ENCODE peak calls at places on chromosome 9, in eight cellular contexts. I is kidney, E is upper lobe of right lung, R is esophagus squamous epithelium, Y is epithelial cell of esophagus, W is IMR-90, X is brain microvascular endothelial cell, B is coronary artery. T is an unnamed sample.

GRCh38 chr9:99389087-99390033 is 167.3 kb downstream of the SEC61B start:
- DNase-seq in I (no peak), E (no peak), R (no peak), B (no peak), X (peak), W (peak), Y (peak), T (no peak)

GRCh38 chr9:32431940-32432555 is 47.6 kb downstream of the ACO1 start:
- DNase-seq in I (no peak), R (no peak), Y (peak), B (no peak), X (peak), W (peak), E (no peak), T (no peak)

GRCh38 chr9:124420991-124421543 is 5.8 kb upstream of the PSMB7 start:
- DNase-seq in W (peak), I (no peak), B (no peak), E (no peak), X (peak), R (no peak), Y (no peak), T (no peak)

GRCh38 chr9:27407966-27408365 is 111.0 kb upstream of the EQTN start:
- DNase-seq in X (peak), B (no peak), E (no peak), Y (peak), W (peak), R (no peak), I (no peak), T (peak)

GRCh38 chr9:98899399-98900056 is 44.2 kb upstream of the COL15A1 start:
- DNase-seq in W (peak), Y (peak), R (no peak), X (peak), E (no peak), B (no peak), I (no peak), T (no peak)

GRCh38 chr9:92664394-92665152 is 5.4 kb downstream of the IPPK start:
- DNase-seq in E (peak), W (peak), Y (no peak), X (peak), B (no peak), R (no peak), I (no peak), T (no peak)

GRCh38 chr9:117772960-117773359 is 68.8 kb downstream of the TLR4 start:
- DNase-seq in W (no peak), X (peak), R (no peak), B (no peak), E (no peak), Y (peak), I (no peak), T (no peak)

GRCh38 chr9:131727184-131727785 is 12.6 kb downstream of the RAPGEF1 start:
- DNase-seq in W (peak), E (no peak), R (no peak), Y (peak), X (peak), B (no peak), I (peak), T (no peak)

GRCh38 chr9:129434187-129434586 is 186.7 kb downstream of the C9orf50 start:
- DNase-seq in E (no peak), W (no peak), Y (no peak), R (no peak), I (no peak), B (no peak), X (no peak), T (no peak)

GRCh38 chr9:93682155-93682968 is 106.0 kb downstream of the PHF2 start:
- DNase-seq in X (peak), R (no peak), I (peak), W (peak), E (peak), B (peak), Y (peak), T (no peak)

GRCh38 chr9:87445646-87446045 is 52.0 kb upstream of the DAPK1 start:
- DNase-seq in W (peak), X (peak), B (no peak), R (no peak), E (no peak), Y (peak), I (no peak), T (no peak)

GRCh38 chr9:98149422-98149821 is 30.4 kb upstream of the TRIM14 start:
- DNase-seq in W (no peak), B (no peak), E (peak), R (no peak), I (no peak), Y (no peak), X (no peak), T (no peak)

GRCh38 chr9:125401317-125401716 is 139.7 kb downstream of the GAPVD1 start:
- DNase-seq in X (no peak), Y (peak), R (no peak), B (no peak), E (no peak), I (no peak), W (peak), T (no peak)

GRCh38 chr9:91837982-91838731 is 111.9 kb downstream of the ROR2 start:
- DNase-seq in Y (peak), B (no peak), I (peak), X (no peak), R (no peak), E (peak), W (peak), T (no peak)

GRCh38 chr9:26234865-26235264 is 556.6 kb upstream of the TUSC1 start:
- DNase-seq in E (no peak), I (no peak), X (no peak), Y (peak), R (no peak), B (no peak), W (peak), T (no peak)

GRCh38 chr9:7827792-7828191 is 28.2 kb upstream of the DMAC1 start:
- DNase-seq in R (no peak), X (no peak), Y (no peak), B (no peak), E (no peak), W (no peak), I (no peak), T (no peak)

GRCh38 chr9:84394036-84394435 is 53.5 kb upstream of the SLC28A3 start:
- DNase-seq in X (no peak), I (no peak), W (no peak), Y (no peak), R (no peak), B (no peak), E (no peak), T (no peak)

GRCh38 chr9:86458456-86458855 is 104.2 kb upstream of the TUT7 start:
- DNase-seq in W (no peak), I (no peak), Y (no peak), E (no peak), R (no peak), B (no peak), X (no peak), T (no peak)

GRCh38 chr9:2199999-2200796 is 185.1 kb downstream of the SMARCA2 start:
- DNase-seq in X (no peak), B (no peak), R (no peak), Y (no peak), I (no peak), W (no peak), E (no peak), T (no peak)

GRCh38 chr9:18260527-18260926 is 213.4 kb upstream of the ADAMTSL1 start:
- DNase-seq in W (no peak), E (no peak), Y (no peak), X (no peak), I (no peak), R (no peak), B (no peak), T (no peak)

GRCh38 chr9:87570000-87570834 is 72.5 kb downstream of the DAPK1 start:
- DNase-seq in R (no peak), B (no peak), I (no peak), E (no peak), X (no peak), Y (no peak), W (no peak), T (no peak)

GRCh38 chr9:136021891-136022681 is 60.9 kb upstream of the UBAC1 start:
- DNase-seq in B (no peak), E (no peak), I (no peak), Y (no peak), R (no peak), W (no peak), X (no peak), T (no peak)

GRCh38 chr9:4105183-4105582 is 194.7 kb downstream of the GLIS3 start:
- DNase-seq in E (no peak), I (no peak), W (no peak), Y (peak), X (no peak), B (no peak), R (no peak), T (no peak)

GRCh38 chr9:17761984-17762676 is 183.3 kb downstream of the SH3GL2 start:
- DNase-seq in E (no peak), Y (no peak), I (no peak), X (no peak), B (no peak), R (no peak), W (no peak), T (no peak)

GRCh38 chr9:105859428-105860091 is 165.2 kb downstream of the TMEM38B start:
- DNase-seq in W (no peak), B (no peak), Y (no peak), R (no peak), I (no peak), E (no peak), X (no peak), T (no peak)

GRCh38 chr9:34573599-34574325 is 15.8 kb downstream of the CNTFR start:
- DNase-seq in X (no peak), Y (no peak), W (no peak), E (no peak), B (no peak), I (peak), R (no peak), T (no peak)

GRCh38 chr9:136327313-136327971 is at the start of gene GPSM1:
- DNase-seq in B (no peak), W (peak), X (no peak), I (peak), E (no peak), R (no peak), Y (peak), T (no peak)

GRCh38 chr9:131954299-131954698 is 125.4 kb downstream of the MED27 start:
- DNase-seq in Y (peak), W (no peak), R (no peak), I (no peak), X (no peak), E (no peak), B (no peak), T (no peak)

GRCh38 chr9:130563797-130564196 is 15.6 kb upstream of the FUBP3 start:
- DNase-seq in R (no peak), W (no peak), E (peak), I (no peak), B (no peak), Y (no peak), X (no peak), T (no peak)

GRCh38 chr9:83403864-83404263 is 134.3 kb downstream of the FRMD3 start:
- DNase-seq in E (no peak), B (no peak), X (peak), Y (no peak), I (no peak), W (no peak), R (no peak), T (peak)

GRCh38 chr9:3698531-3698930 is 172.7 kb upstream of the RFX3 start:
- DNase-seq in B (no peak), E (no peak), R (no peak), Y (no peak), W (no peak), X (no peak), I (no peak), T (no peak)

GRCh38 chr9:35835766-35836165 is 6.7 kb downstream of the TMEM8B start:
- DNase-seq in R (no peak), X (no peak), E (no peak), B (no peak), W (no peak), I (no peak), Y (no peak), T (no peak)

GRCh38 chr9:114690308-114690707 is 8.3 kb upstream of the TEX48 start:
- DNase-seq in B (no peak), W (no peak), I (no peak), R (no peak), Y (no peak), X (no peak), E (no peak), T (peak)

GRCh38 chr9:126638571-126639132 is 24.9 kb downstream of the LMX1B start:
- DNase-seq in W (no peak), R (no peak), Y (peak), E (no peak), X (no peak), B (no peak), I (no peak), T (no peak)

GRCh38 chr9:7150153-7150890 is 392.5 kb downstream of the KDM4C start:
- DNase-seq in I (no peak), Y (no peak), E (no peak), B (no peak), R (no peak), W (no peak), X (no peak), T (no peak)

GRCh38 chr9:36871606-36872005 is 162.5 kb downstream of the PAX5 start:
- DNase-seq in B (no peak), E (peak), X (no peak), R (no peak), I (no peak), W (no peak), Y (no peak), T (no peak)

GRCh38 chr9:112074250-112075008 is 100.7 kb downstream of the SUSD1 start:
- DNase-seq in Y (peak), X (peak), I (peak), R (no peak), B (no peak), E (no peak), W (peak), T (peak)

GRCh38 chr9:38418366-38418765 is 5.9 kb downstream of the IGFBPL1 start:
- DNase-seq in W (no peak), I (no peak), X (no peak), B (no peak), Y (no peak), E (no peak), R (no peak), T (no peak)

GRCh38 chr9:131270171-131271015 is 5.9 kb downstream of the FAM78A start:
- DNase-seq in E (peak), X (no peak), Y (no peak), R (no peak), B (no peak), W (no peak), I (peak), T (no peak)

GRCh38 chr9:73080110-73080683 is 71.5 kb upstream of the ANXA1 start:
- DNase-seq in W (no peak), B (no peak), R (no peak), Y (no peak), E (no peak), I (no peak), X (no peak), T (no peak)

DNA sequence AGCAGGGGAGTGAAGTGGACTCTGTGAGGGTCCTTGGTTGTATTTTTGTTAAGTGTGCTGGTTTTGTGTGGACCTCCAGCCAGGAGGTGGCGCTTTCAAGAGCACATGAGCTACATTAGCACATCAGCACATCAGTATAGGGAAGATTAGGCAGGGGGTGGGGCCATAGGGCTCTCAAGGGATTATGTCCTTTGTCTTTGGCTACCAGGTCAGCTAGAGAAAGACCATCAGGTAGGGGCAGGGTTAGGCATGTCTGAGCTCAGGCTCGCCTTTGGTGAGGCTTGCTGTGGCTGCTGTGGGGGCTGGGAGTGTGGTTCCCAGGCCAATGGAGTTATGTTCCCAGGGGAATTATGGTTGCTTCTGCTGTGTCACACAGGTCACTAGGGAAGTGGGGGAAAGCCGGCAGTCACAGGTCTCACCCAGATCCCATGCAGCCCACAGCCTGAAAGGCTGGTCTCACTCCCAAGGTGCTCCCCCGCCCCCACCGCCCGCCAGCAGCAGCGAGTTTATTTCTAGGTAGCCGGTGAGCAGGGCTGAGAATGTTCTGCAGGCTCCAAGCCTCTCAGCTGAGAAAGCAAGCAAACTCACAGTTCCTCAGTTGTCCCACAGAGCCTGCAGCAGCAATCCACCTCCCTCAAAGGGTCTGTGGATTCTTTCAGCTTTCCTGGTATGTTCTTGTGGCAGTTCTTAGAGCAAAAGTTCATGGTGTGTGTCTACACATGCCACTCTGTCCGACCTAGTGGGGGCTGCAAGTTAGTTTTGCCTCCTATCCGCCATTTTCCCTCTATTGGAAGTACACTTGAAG is 13.7 kb downstream of the OR1J1 start:
- DNase-seq in Y (no peak), X (no peak), E (no peak), W (no peak), B (no peak), I (no peak), R (no peak), T (no peak)
- H3K4me3 ChIP-seq in Y (no peak), X (no peak), E (peak), W (no peak), B (peak), I (peak), R (peak), T (peak)

DNA sequence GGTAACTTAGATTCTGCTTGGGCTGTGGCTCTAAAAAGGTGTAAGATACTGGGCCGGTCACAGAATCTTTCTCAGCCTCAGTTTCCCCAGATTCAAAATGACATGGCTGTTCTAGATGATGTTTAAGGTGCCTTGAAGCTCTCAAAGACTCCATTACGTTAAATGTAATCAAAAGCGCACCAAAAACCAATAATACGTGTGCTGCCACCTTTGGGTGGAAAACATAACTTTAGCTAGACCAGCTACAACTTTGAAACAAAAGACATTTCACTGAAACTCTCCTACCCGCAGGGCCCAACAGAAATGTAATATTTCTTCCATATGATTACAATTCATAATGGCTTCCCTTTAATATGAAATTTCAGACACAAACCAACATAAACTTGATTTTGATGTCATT is 35.0 kb upstream of the PCSK5 start:
- DNase-seq in W (peak), I (no peak), E (no peak), Y (peak), R (no peak), X (peak), B (no peak), T (no peak)
- TF ChIP-seq CTCF in W (peak), I (peak), E (peak), Y (peak), R (peak), X (peak), B (no peak), T (peak)

GRCh38 chr9:13001989-13002580 is 227.3 kb downstream of the LURAP1L start:
- DNase-seq in X (no peak), B (no peak), I (no peak), E (no peak), W (no peak), R (no peak), Y (no peak), T (no peak)
- H3K4me3 ChIP-seq in X (no peak), B (no peak), I (no peak), E (peak), W (no peak), R (no peak), Y (no peak), T (no peak)

DNA sequence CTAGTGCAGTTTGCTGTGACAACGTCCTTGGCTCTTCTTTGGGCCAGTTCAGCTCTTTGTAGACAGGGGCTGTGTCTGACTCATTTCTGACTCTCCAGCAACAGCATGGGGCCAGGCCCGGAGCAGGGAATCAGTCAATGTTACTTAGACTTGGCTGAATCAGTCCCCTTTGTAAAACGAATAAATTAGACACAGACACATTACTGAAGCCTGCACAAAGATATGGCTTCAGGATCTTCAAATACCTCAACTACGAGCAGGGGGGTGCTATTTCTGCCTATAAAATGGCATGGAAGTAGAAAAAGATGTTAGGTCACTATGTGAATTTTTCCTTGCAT is 204.7 kb downstream of the TTLL11 start:
- DNase-seq in X (peak), R (no peak), B (peak), Y (peak), E (no peak), I (no peak), W (peak), T (no peak)
- TF ChIP-seq CTCF in X (peak), R (no peak), B (no peak), Y (no peak), E (no peak), I (no peak), W (no peak), T (no peak)

GRCh38 chr9:110143969-110144545 is 63.9 kb downstream of the C9orf152 start:
- DNase-seq in B (no peak), I (no peak), R (no peak), E (no peak), Y (no peak), W (no peak), X (no peak), T (no peak)
- H3K4me3 ChIP-seq in B (no peak), I (no peak), R (no peak), E (no peak), Y (no peak), W (no peak), X (no peak), T (no peak)

GRCh38 chr9:90526386-90526785 is 116.2 kb downstream of the DIRAS2 start:
- DNase-seq in W (no peak), I (no peak), X (no peak), Y (no peak), B (no peak), R (no peak), E (no peak), T (no peak)
- TF ChIP-seq CTCF in W (no peak), I (no peak), X (no peak), Y (no peak), B (no peak), R (no peak), E (no peak), T (no peak)

T was measured in epithelial cell of proximal tubule.